ENCODE peak calls at places on chromosome 21, in six cellular contexts. One of them, this sample, is unnamed.

GRCh38 chr21:38531610-38532009 is 33.3 kb upstream of the ERG start:
- DNase-seq in fibroblast of lung: no peak
- DNase-seq in IMR-90: no peak
- DNase-seq in mammary epithelial cell: no peak
- DNase-seq in K562: no peak
- DNase-seq in HCT116: no peak
- DNase-seq in this sample: no peak

GRCh38 chr21:32096411-32096810 is 182.4 kb downstream of the MIS18A start:
- DNase-seq in HCT116: peak; percentile 28
- DNase-seq in IMR-90: no peak
- DNase-seq in K562: peak; percentile 54
- DNase-seq in fibroblast of lung: no peak
- DNase-seq in mammary epithelial cell: no peak
- DNase-seq in this sample: peak; percentile 53

GRCh38 chr21:29208044-29208665 is 77.7 kb downstream of the MAP3K7CL start:
- DNase-seq in K562: no peak
- DNase-seq in mammary epithelial cell: no peak
- DNase-seq in fibroblast of lung: no peak
- DNase-seq in IMR-90: no peak
- DNase-seq in HCT116: no peak
- DNase-seq in this sample: no peak

GRCh38 chr21:32061755-32062154 is 188.9 kb downstream of the HUNK start:
- DNase-seq in IMR-90: no peak
- DNase-seq in HCT116: no peak
- DNase-seq in mammary epithelial cell: no peak
- DNase-seq in K562: no peak
- DNase-seq in fibroblast of lung: no peak
- DNase-seq in this sample: no peak

GRCh38 chr21:45889115-45889708 is 92.4 kb upstream of the COL6A1 start:
- DNase-seq in IMR-90: no peak
- DNase-seq in fibroblast of lung: no peak
- DNase-seq in mammary epithelial cell: no peak
- DNase-seq in HCT116: no peak
- DNase-seq in K562: no peak
- DNase-seq in this sample: no peak

GRCh38 chr21:22575165-22575584 is 1577.0 kb downstream of the NCAM2 start:
- DNase-seq in K562: peak; percentile 21
- DNase-seq in HCT116: no peak
- DNase-seq in mammary epithelial cell: no peak
- DNase-seq in IMR-90: no peak
- DNase-seq in fibroblast of lung: no peak
- DNase-seq in this sample: no peak

GRCh38 chr21:31557956-31558838 is 101.3 kb upstream of the SOD1 start:
- DNase-seq in K562: no peak
- DNase-seq in mammary epithelial cell: peak; percentile 51
- DNase-seq in IMR-90: no peak
- DNase-seq in HCT116: no peak
- DNase-seq in fibroblast of lung: peak; percentile 15
- DNase-seq in this sample: no peak

GRCh38 chr21:41957991-41958766 is 4.4 kb upstream of the C2CD2 start:
- DNase-seq in mammary epithelial cell: peak; percentile 74
- DNase-seq in HCT116: peak; percentile 61
- DNase-seq in K562: peak; percentile 89
- DNase-seq in IMR-90: peak; percentile 98
- DNase-seq in fibroblast of lung: peak; percentile 94
- DNase-seq in this sample: no peak

GRCh38 chr21:29351691-29352090 is 53.0 kb downstream of the BACH1 start:
- DNase-seq in mammary epithelial cell: no peak
- DNase-seq in fibroblast of lung: peak; percentile 98
- DNase-seq in IMR-90: peak; percentile 91
- DNase-seq in K562: no peak
- DNase-seq in HCT116: no peak
- DNase-seq in this sample: no peak

GRCh38 chr21:18424250-18424649 is 20.7 kb upstream of the TMPRSS15 start:
- DNase-seq in fibroblast of lung: no peak
- DNase-seq in IMR-90: no peak
- DNase-seq in K562: no peak
- DNase-seq in HCT116: no peak
- DNase-seq in mammary epithelial cell: no peak
- DNase-seq in this sample: no peak

GRCh38 chr21:39712976-39713375 is 32.0 kb upstream of the IGSF5 start:
- DNase-seq in fibroblast of lung: no peak
- DNase-seq in K562: peak; percentile 14
- DNase-seq in mammary epithelial cell: no peak
- DNase-seq in IMR-90: no peak
- DNase-seq in HCT116: no peak
- DNase-seq in this sample: no peak

GRCh38 chr21:45973475-45974072 is 8.0 kb upstream of the COL6A1 start:
- DNase-seq in HCT116: peak; percentile 35
- DNase-seq in mammary epithelial cell: peak; percentile 24
- DNase-seq in fibroblast of lung: peak; percentile 82
- DNase-seq in K562: peak; percentile 72
- DNase-seq in IMR-90: peak; percentile 87
- DNase-seq in this sample: peak; percentile 42

GRCh38 chr21:38538353-38538752 is 40.1 kb upstream of the ERG start:
- DNase-seq in mammary epithelial cell: peak; percentile 23
- DNase-seq in HCT116: no peak
- DNase-seq in fibroblast of lung: no peak
- DNase-seq in K562: no peak
- DNase-seq in IMR-90: no peak
- DNase-seq in this sample: no peak

GRCh38 chr21:42088148-42088547 is 17.0 kb downstream of the UMODL1 start:
- DNase-seq in IMR-90: no peak
- DNase-seq in HCT116: no peak
- DNase-seq in fibroblast of lung: no peak
- DNase-seq in K562: no peak
- DNase-seq in mammary epithelial cell: no peak
- DNase-seq in this sample: no peak

GRCh38 chr21:38743772-38744529 is 61.8 kb upstream of the ETS2 start:
- DNase-seq in K562: no peak
- DNase-seq in IMR-90: no peak
- DNase-seq in mammary epithelial cell: no peak
- DNase-seq in fibroblast of lung: no peak
- DNase-seq in HCT116: no peak
- DNase-seq in this sample: no peak

GRCh38 chr21:38819719-38820147 is 14.0 kb downstream of the ETS2 start:
- DNase-seq in HCT116: peak; percentile 53
- DNase-seq in fibroblast of lung: peak; percentile 88
- DNase-seq in IMR-90: peak; percentile 77
- DNase-seq in K562: no peak
- DNase-seq in mammary epithelial cell: peak; percentile 72
- DNase-seq in this sample: no peak

DNA sequence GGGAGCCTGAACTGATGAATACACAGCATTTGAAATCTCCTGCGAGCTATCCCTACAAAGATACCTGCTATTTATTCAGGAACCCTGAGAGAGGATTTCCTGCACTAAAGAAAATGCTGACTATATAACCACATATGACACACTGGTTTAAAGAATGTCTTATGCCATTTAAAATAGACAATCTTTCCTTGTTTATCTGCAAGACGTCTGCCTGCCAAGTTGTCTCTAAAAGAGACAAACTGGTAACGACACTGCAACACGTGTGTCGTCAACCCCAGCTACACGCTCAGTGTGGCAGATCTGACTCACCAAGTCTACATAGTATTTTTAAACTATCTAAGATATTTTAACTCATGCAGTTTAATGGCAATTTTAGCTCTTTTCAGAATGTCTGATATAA is 42.7 kb downstream of the APP start:
- DNase-seq in IMR-90: peak; percentile 69
- DNase-seq in K562: no peak
- DNase-seq in HCT116: no peak
- DNase-seq in fibroblast of lung: peak; percentile 70
- DNase-seq in mammary epithelial cell: peak; percentile 34
- DNase-seq in this sample: no peak
- H4K20me1 ChIP-seq in IMR-90: peaks cover 40% of the 10 kb centered on the region
- H4K20me1 ChIP-seq in K562: no peaks in the 10 kb centered on the region
- H4K20me1 ChIP-seq in HCT116: peaks cover 15% of the 10 kb centered on the region
- H4K20me1 ChIP-seq in fibroblast of lung: no peaks in the 10 kb centered on the region
- H4K20me1 ChIP-seq in mammary epithelial cell: peaks cover 14% of the 10 kb centered on the region
- H4K20me1 ChIP-seq in this sample: no peaks in the 10 kb centered on the region

GRCh38 chr21:35988396-35989140 is 71.8 kb downstream of the SETD4 start:
- DNase-seq in mammary epithelial cell: no peak
- DNase-seq in IMR-90: no peak
- DNase-seq in K562: no peak
- DNase-seq in HCT116: no peak
- DNase-seq in fibroblast of lung: no peak
- DNase-seq in this sample: no peak
- H3K9ac ChIP-seq in mammary epithelial cell: no peak overlapping the region
- H3K9ac ChIP-seq in IMR-90: no peak overlapping the region
- H3K9ac ChIP-seq in K562: no peak overlapping the region
- H3K9ac ChIP-seq in HCT116: no peak overlapping the region
- H3K9ac ChIP-seq in fibroblast of lung: no peak overlapping the region
- H3K9ac ChIP-seq in this sample: no peak overlapping the region

DNA sequence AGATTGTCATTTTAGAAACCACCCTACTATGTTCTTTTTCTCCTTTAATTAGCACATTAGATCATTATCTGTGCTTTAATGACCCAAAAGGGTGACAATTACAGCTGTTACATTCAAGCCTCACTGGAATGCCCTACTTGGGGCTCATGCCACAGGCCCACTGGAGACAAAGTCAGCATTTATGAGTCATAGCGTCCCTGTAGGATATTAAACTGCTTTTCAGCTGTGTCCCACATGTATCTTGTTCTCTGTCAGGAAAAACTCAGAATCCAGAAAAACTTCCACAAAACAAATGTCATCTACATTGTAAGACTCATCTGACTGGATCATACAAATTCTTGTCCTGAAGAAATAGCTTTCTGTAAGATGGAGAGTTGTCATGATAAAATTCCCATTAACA is 804.4 kb upstream of the CXADR start:
- DNase-seq in mammary epithelial cell: no peak
- DNase-seq in IMR-90: peak; percentile 29
- DNase-seq in HCT116: no peak
- DNase-seq in K562: no peak
- DNase-seq in fibroblast of lung: peak; percentile 55
- DNase-seq in this sample: no peak
- H3K27ac ChIP-seq in mammary epithelial cell: no peak overlapping the region
- H3K27ac ChIP-seq in IMR-90: no peak overlapping the region
- H3K27ac ChIP-seq in HCT116: no peak overlapping the region
- H3K27ac ChIP-seq in K562: no peak overlapping the region
- H3K27ac ChIP-seq in fibroblast of lung: no peak overlapping the region
- H3K27ac ChIP-seq in this sample: no peak overlapping the region

DNA sequence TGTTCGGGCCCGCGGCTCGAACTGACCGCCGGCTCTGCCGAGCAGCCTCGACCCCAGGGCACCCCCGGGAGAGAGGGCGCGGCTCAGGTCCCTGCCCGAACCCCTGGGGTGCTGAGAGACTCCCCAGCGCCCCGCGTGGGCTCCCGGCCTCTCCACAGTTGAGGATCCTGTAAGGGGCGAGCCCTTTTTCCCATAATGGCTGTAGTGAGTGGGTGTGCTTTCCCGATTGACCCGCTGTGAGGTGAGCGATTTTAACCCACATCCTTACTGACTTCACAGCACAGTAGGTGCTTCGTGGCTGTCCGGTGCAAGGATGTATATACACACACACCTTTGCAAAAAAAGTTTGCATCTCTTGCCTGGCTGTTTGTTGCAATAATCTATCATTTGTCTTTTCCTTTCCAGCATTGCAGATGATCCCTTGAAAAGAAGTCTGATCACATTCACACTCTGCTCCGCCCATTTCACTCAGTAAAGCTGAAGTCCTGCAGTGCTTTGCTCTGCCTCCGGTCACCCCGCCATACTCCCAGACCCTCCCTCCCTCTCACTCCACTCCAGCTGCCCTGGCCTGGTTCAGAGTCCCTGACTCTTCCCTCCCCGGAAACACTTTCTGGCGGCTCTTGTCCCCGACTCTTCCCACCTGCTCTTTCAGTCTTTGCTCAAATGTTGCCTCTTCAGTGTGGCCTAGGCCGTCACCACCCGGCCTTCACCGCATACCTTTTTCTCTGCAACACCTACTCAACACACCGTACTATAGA is 955 bp upstream of the UBE2G2 start:
- DNase-seq in K562: peak; percentile 74
- DNase-seq in HCT116: no peak
- DNase-seq in IMR-90: no peak
- DNase-seq in fibroblast of lung: no peak
- DNase-seq in mammary epithelial cell: no peak
- DNase-seq in this sample: peak; percentile 54
- H4K20me1 ChIP-seq in K562: peaks cover 8% of the 10 kb centered on the region
- H4K20me1 ChIP-seq in HCT116: peaks cover 19% of the 10 kb centered on the region
- H4K20me1 ChIP-seq in IMR-90: peaks cover 35% of the 10 kb centered on the region
- H4K20me1 ChIP-seq in fibroblast of lung: no peaks in the 10 kb centered on the region
- H4K20me1 ChIP-seq in mammary epithelial cell: no peaks in the 10 kb centered on the region
- H4K20me1 ChIP-seq in this sample: peaks cover 23% of the 10 kb centered on the region

DNA sequence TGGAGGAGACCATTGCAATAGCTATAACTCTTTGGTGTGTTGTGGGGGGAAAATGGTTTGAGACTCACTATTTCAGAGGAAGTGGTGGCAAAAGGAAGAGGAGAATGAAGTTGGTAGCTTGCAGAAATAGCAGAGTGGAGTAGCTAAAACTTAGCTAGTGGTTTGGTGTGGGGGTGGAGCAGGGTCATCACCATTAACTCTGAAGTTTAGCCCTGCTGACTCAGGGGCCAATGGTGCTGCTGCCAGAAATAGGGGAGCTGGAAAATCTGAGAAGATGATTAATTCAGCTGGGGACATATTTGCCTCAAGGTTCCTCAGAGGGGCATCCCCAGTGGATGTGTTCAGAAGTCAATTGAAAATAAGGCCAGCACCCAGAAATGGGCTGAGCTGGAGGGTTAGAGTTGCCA is 65.4 kb downstream of the RUNX1 start:
- DNase-seq in fibroblast of lung: peak; percentile 86
- DNase-seq in HCT116: no peak
- DNase-seq in mammary epithelial cell: peak; percentile 73
- DNase-seq in IMR-90: peak; percentile 63
- DNase-seq in K562: peak; percentile 74
- DNase-seq in this sample: no peak
- H3K9ac ChIP-seq in fibroblast of lung: no peak overlapping the region
- H3K9ac ChIP-seq in HCT116: no peak overlapping the region
- H3K9ac ChIP-seq in mammary epithelial cell: no peak overlapping the region
- H3K9ac ChIP-seq in IMR-90: no peak overlapping the region
- H3K9ac ChIP-seq in K562: no peak overlapping the region
- H3K9ac ChIP-seq in this sample: no peak overlapping the region

GRCh38 chr21:34024382-34024693 is 49.0 kb upstream of the MRPS6 start:
- DNase-seq in IMR-90: no peak
- DNase-seq in mammary epithelial cell: no peak
- DNase-seq in HCT116: no peak
- DNase-seq in fibroblast of lung: no peak
- DNase-seq in K562: no peak
- DNase-seq in this sample: no peak
- H3K27ac ChIP-seq in IMR-90: no peak overlapping the region
- H3K27ac ChIP-seq in mammary epithelial cell: no peak overlapping the region
- H3K27ac ChIP-seq in HCT116: no peak overlapping the region
- H3K27ac ChIP-seq in fibroblast of lung: no peak overlapping the region
- H3K27ac ChIP-seq in K562: no peak overlapping the region
- H3K27ac ChIP-seq in this sample: no peak overlapping the region